ENCODE peak calls at places on chromosome 11, in six cellular contexts. J is Peyer's patch, Q is astrocyte, W is tibial artery, N is hepatocyte, Y is colonic mucosa. H is an unnamed sample.
A peak's percentile ranks its signal among the peaks of the same experiment; 100 is the strongest.

GRCh38 chr11:125315088-125315740 is 150.7 kb downstream of the PKNOX2 start:
- DNase-seq in N (no peak), J (peak; percentile 53), Y (no peak), W (no peak), Q (peak; percentile 22), H (no peak)

GRCh38 chr11:36512016-36512415 is 1.9 kb upstream of the TRAF6 start:
- DNase-seq in Q (no peak), W (no peak), J (peak; percentile 72), N (peak; percentile 41), Y (peak; percentile 26), H (no peak)

GRCh38 chr11:35615911-35616900 is 2.1 kb upstream of the FJX1 start:
- DNase-seq in N (peak; percentile 81), Y (no peak), Q (peak; percentile 53), W (no peak), J (no peak), H (no peak)

GRCh38 chr11:33692013-33692504 is 8.6 kb downstream of the C11orf91 start:
- DNase-seq in N (peak; percentile 89), Q (peak; percentile 97), W (peak; percentile 84), J (peak; percentile 63), Y (peak; percentile 76), H (peak; percentile 82)

GRCh38 chr11:103596323-103596722 is 440.1 kb upstream of the DDI1 start:
- DNase-seq in N (no peak), W (no peak), Q (peak; percentile 72), J (no peak), Y (no peak), H (no peak)

GRCh38 chr11:16098827-16099226 is 257.5 kb downstream of the SOX6 start:
- DNase-seq in Q (no peak), J (no peak), W (no peak), N (no peak), Y (no peak), H (no peak)

GRCh38 chr11:97269527-97269926 is 879.7 kb downstream of the JRKL start:
- DNase-seq in W (no peak), J (no peak), N (peak; percentile 23), Q (no peak), Y (no peak), H (no peak)

GRCh38 chr11:96155627-96156378 is 187.2 kb downstream of the MAML2 start:
- DNase-seq in Y (peak; percentile 48), N (peak; percentile 85), J (peak; percentile 76), W (peak; percentile 83), Q (peak; percentile 97), H (peak; percentile 84)

DNA sequence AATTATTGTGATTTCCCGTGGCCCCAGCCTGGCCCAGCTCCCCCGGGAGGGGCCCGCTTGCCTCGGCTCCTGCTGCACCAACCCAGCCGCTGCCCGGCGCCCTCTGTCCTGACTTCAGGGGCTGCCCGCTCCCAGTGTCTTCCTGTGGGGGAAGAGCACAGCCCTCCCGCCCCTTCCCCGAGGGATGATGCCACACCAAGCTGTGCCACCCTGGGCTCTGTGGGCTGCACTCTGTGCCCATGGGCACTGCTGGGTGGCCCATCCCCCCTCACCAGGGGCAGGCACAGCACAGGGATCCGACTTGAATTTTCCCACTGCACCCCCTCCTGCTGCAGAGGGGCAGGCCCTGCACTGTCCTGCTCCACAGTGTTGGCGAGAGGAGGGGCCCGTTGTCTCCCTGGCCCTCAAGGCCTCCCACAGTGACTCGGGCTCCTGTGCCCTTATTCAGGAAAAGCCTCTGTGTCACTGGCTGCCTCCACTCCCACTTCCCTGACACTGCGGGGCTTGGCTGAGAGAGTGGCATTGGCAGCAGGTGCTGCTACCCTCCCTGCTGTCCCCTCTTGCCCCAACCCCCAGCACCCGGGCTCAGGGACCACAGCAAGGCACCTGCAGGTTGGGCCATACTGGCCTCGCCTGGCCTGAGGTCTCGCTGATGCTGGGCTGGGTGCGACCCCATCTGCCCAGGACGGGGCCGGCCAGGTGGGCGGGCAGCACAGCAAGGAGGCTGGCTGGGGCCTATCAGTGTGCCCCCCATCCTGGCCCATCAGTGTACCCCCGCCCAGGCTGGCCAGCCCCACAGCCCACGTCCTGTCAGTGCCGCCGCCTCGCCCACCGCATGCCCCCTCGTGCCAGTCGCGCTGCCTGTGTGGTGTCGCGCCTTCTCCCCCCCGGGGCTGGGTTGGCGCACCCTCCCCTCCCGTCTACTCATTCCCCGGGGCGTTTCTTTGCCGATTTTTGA is 3.3 kb upstream of the ANKRD13D start:
- DNase-seq in Q (no peak), Y (no peak), N (no peak), J (no peak), W (no peak), H (no peak)
- H3K4me3 ChIP-seq in Q (no peak overlapping the region), Y (no peak overlapping the region), N (no peak overlapping the region), J (no peak overlapping the region), W (no peak overlapping the region), H (no peak overlapping the region)

GRCh38 chr11:61411589-61411988 is 18.2 kb downstream of the CPSF7 start:
- DNase-seq in N (no peak), Y (no peak), Q (no peak), W (no peak), J (no peak), H (no peak)
- H3K36me3 ChIP-seq in N (no peaks in the 10 kb centered on the region), Y (peaks cover 32% of the 10 kb centered on the region), Q (peaks cover 76% of the 10 kb centered on the region), W (peaks cover 100% of the 10 kb centered on the region), J (no peaks in the 10 kb centered on the region), H (peaks cover 100% of the 10 kb centered on the region)

GRCh38 chr11:117989351-117990102 is 3.3 kb downstream of the IL10RA start:
- DNase-seq in N (no peak), Q (no peak), Y (no peak), W (peak; percentile 53), J (no peak), H (no peak)
- H3K4me3 ChIP-seq in N (no peak overlapping the region), Q (no peak overlapping the region), Y (peak overlapping the region; percentile 51), W (peak overlapping the region; percentile 53), J (no peak overlapping the region), H (no peak overlapping the region)

GRCh38 chr11:6602096-6602940 is 1.1 kb downstream of the RRP8 start:
- DNase-seq in W (no peak), J (no peak), Y (peak; percentile 17), N (no peak), Q (no peak), H (no peak)

GRCh38 chr11:6601041-6601461 is 2.4 kb downstream of the RRP8 start:
- DNase-seq in N (no peak), J (no peak), Q (no peak), Y (peak; percentile 16), W (no peak), H (no peak)

GRCh38 chr11:6606471-6607189 is 3.1 kb downstream of the ILK start:
- DNase-seq in J (peak; percentile 94), W (peak; percentile 95), Q (peak; percentile 91), Y (peak; percentile 92), N (peak; percentile 96), H (peak; percentile 94)

GRCh38 chr11:6604081-6604626 is 580 bp downstream of the ILK start:
- DNase-seq in Y (peak; percentile 66), N (peak; percentile 79), Q (peak; percentile 46), J (peak; percentile 76), W (peak; percentile 68), H (peak; percentile 31)

GRCh38 chr11:6603287-6604080 is at the start of the genes ILK and RRP8:
- DNase-seq in W (peak; percentile 90), Y (peak; percentile 93), N (peak; percentile 97), J (peak; percentile 96), Q (peak; percentile 77), H (peak; percentile 88)
- H3K36me3 ChIP-seq in W (peaks cover 39% of the 10 kb centered on the region), Y (peaks cover 24% of the 10 kb centered on the region), N (no peaks in the 10 kb centered on the region), J (no peaks in the 10 kb centered on the region), Q (peaks cover 39% of the 10 kb centered on the region), H (peaks cover 66% of the 10 kb centered on the region)

GRCh38 chr11:133833101-133833898 is 12.0 kb downstream of the SPATA19 start:
- DNase-seq in Q (no peak), Y (no peak), J (no peak), W (no peak), N (no peak), H (no peak)
- H3K4me3 ChIP-seq in Q (no peak overlapping the region), Y (no peak overlapping the region), J (no peak overlapping the region), W (no peak overlapping the region), N (no peak overlapping the region), H (no peak overlapping the region)

GRCh38 chr11:121483805-121484478 is 31.2 kb upstream of the SORL1-AS1 start:
- DNase-seq in N (no peak), J (no peak), W (no peak), Y (no peak), Q (no peak), H (no peak)
- H3K36me3 ChIP-seq in N (no peaks in the 10 kb centered on the region), J (no peaks in the 10 kb centered on the region), W (no peaks in the 10 kb centered on the region), Y (no peaks in the 10 kb centered on the region), Q (no peaks in the 10 kb centered on the region), H (no peaks in the 10 kb centered on the region)

GRCh38 chr11:30322162-30322561 is 742 bp upstream of the ARL14EP start:
- DNase-seq in J (no peak), W (no peak), Y (no peak), Q (no peak), N (no peak), H (no peak)

GRCh38 chr11:30326114-30326783 is 3.3 kb downstream of the ARL14EP start:
- DNase-seq in J (no peak), Q (peak; percentile 57), N (no peak), W (no peak), Y (no peak), H (no peak)

GRCh38 chr11:30317030-30317429 is 5.9 kb upstream of the ARL14EP start:
- DNase-seq in N (no peak), J (no peak), Y (no peak), W (no peak), Q (peak; percentile 8), H (no peak)

GRCh38 chr11:30322826-30323710 is at the start of gene ARL14EP:
- DNase-seq in N (peak; percentile 96), J (peak; percentile 97), Y (peak; percentile 93), W (peak; percentile 91), Q (peak; percentile 95), H (peak; percentile 91)

GRCh38 chr11:30321321-30321720 is 1.6 kb upstream of the ARL14EP start:
- DNase-seq in J (no peak), W (no peak), Q (no peak), Y (no peak), N (no peak), H (no peak)
- H3K4me3 ChIP-seq in J (no peak overlapping the region), W (no peak overlapping the region), Q (no peak overlapping the region), Y (no peak overlapping the region), N (no peak overlapping the region), H (no peak overlapping the region)

GRCh38 chr11:72684236-72684912 is 10.2 kb upstream of the PDE2A start:
- DNase-seq in J (peak; percentile 81), N (peak; percentile 78), W (peak; percentile 73), Q (peak; percentile 40), Y (peak; percentile 60), H (no peak)
- H3K36me3 ChIP-seq in J (no peaks in the 10 kb centered on the region), N (no peaks in the 10 kb centered on the region), W (peaks cover 49% of the 10 kb centered on the region), Q (no peaks in the 10 kb centered on the region), Y (no peaks in the 10 kb centered on the region), H (peaks cover 21% of the 10 kb centered on the region)

DNA sequence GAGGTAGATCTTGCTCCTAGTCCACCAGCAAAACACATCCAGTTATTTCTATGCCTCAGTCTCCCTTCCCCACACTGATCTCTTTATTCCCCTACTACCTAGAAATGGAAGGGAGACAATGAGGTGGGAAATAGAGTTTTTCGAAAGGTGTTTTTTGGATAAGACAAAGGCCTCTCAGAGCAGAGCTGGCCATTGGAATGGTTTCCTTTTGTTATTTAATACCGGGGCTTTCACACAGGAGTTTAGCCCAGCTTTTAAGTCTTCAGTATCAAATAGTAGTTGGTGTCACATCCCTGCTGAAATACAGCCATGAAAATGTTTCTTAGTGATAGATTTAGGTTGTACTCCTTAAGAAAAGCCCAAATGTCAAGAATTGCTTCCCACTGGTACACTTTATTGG is 65.4 kb upstream of the B3GAT1 start:
- DNase-seq in Y (no peak), J (no peak), Q (no peak), W (no peak), N (no peak), H (no peak)
- H3K4me3 ChIP-seq in Y (no peak overlapping the region), J (no peak overlapping the region), Q (no peak overlapping the region), W (no peak overlapping the region), N (no peak overlapping the region), H (no peak overlapping the region)